ENCODE peak calls at places on chromosomes 16 and 17, in seven cellular contexts. N is LHCN-M2; Z is body of pancreas; R is neural crest cell; Q is activated CD8-positive, alpha-beta T cell treated with anti-CD3 and anti-CD28 coated beads, Interleukin-2, amount 10 ng/mL, durations not matched to agents 7 days and 5 days; H is bronchial epithelial cell; G is AG09319. D is an unnamed sample.

GRCh38 chr17:75152971-75153853 is 1.1 kb downstream of the JPT1 start:
- DNase-seq in N (peak; percentile 31), Z (peak; percentile 24), R (peak; percentile 22), Q (peak; percentile 45), H (peak; percentile 38), G (no peak), D (no peak)

GRCh38 chr16:11142951-11143740 is 112.9 kb downstream of the SOCS1 start:
- DNase-seq in N (no peak), Z (no peak), R (no peak), Q (no peak), H (no peak), G (no peak), D (no peak)

GRCh38 chr17:50206604-50207293 is 5.3 kb upstream of the COL1A1 start:
- DNase-seq in N (no peak), Z (no peak), R (peak; percentile 65), Q (no peak), H (no peak), G (no peak), D (peak; percentile 60)

GRCh38 chr16:69131749-69132423 is 502 bp downstream of the CHTF8 start:
- DNase-seq in N (peak; percentile 74), Z (peak; percentile 76), R (peak; percentile 81), Q (peak; percentile 82), H (peak; percentile 50), G (peak; percentile 54), D (peak; percentile 77)

GRCh38 chr17:21355586-21355985 is 20.6 kb upstream of the KCNJ12 start:
- DNase-seq in N (no peak), Z (no peak), R (no peak), Q (no peak), H (no peak), G (no peak), D (no peak)

GRCh38 chr16:15765880-15766279 is 90.9 kb downstream of the MYH11 start:
- DNase-seq in N (peak; percentile 61), Z (peak; percentile 38), R (peak; percentile 20), Q (peak; percentile 60), H (peak; percentile 33), G (no peak), D (peak; percentile 40)

GRCh38 chr17:80656590-80656989 is 112.0 kb downstream of the RPTOR start:
- DNase-seq in N (no peak), Z (no peak), R (no peak), Q (no peak), H (no peak), G (no peak), D (no peak)

GRCh38 chr17:66290097-66290722 is 12.2 kb upstream of the PRKCA start:
- DNase-seq in N (no peak), Z (no peak), R (no peak), Q (no peak), H (no peak), G (no peak), D (no peak)

GRCh38 chr17:2023692-2024571 is 1.2 kb downstream of the RTN4RL1 start:
- DNase-seq in N (no peak), Z (peak; percentile 73), R (no peak), Q (peak; percentile 34), H (no peak), G (no peak), D (peak; percentile 35)

GRCh38 chr17:48995332-48995870 is 1.8 kb upstream of the IGF2BP1 start:
- DNase-seq in N (no peak), Z (no peak), R (peak; percentile 36), Q (no peak), H (no peak), G (no peak), D (no peak)

GRCh38 chr16:80337786-80338185 is 203.0 kb upstream of the DYNLRB2 start:
- DNase-seq in N (no peak), Z (no peak), R (no peak), Q (no peak), H (no peak), G (no peak), D (no peak)

GRCh38 chr16:17229131-17229530 is 241.6 kb downstream of the XYLT1 start:
- DNase-seq in N (no peak), Z (no peak), R (no peak), Q (no peak), H (no peak), G (no peak), D (no peak)

GRCh38 chr17:79647456-79647915 is 36.6 kb upstream of the RBFOX3 start:
- DNase-seq in N (no peak), Z (no peak), R (no peak), Q (no peak), H (no peak), G (no peak), D (no peak)

GRCh38 chr17:705863-706262 is 8.8 kb downstream of the VPS53 start:
- DNase-seq in N (no peak), Z (no peak), R (no peak), Q (no peak), H (no peak), G (no peak), D (no peak)

GRCh38 chr17:50331085-50331791 is 14.7 kb upstream of the XYLT2 start:
- DNase-seq in N (peak; percentile 86), Z (no peak), R (no peak), Q (no peak), H (peak; percentile 91), G (peak; percentile 58), D (peak; percentile 92)

GRCh38 chr16:2968368-2968737 is 795 bp upstream of the PAQR4 start:
- DNase-seq in N (no peak), Z (no peak), R (no peak), Q (no peak), H (no peak), G (no peak), D (no peak)

GRCh38 chr16:69917739-69918138 is 33.4 kb upstream of the CLEC18A start:
- DNase-seq in N (peak; percentile 89), Z (peak; percentile 66), R (no peak), Q (no peak), H (peak; percentile 94), G (peak; percentile 73), D (peak; percentile 99)

GRCh38 chr16:70481929-70482536 is 27.6 kb downstream of the FCSK start:
- DNase-seq in N (peak; percentile 40), Z (no peak), R (no peak), Q (no peak), H (peak; percentile 29), G (no peak), D (peak; percentile 53)

GRCh38 chr17:6177941-6178694 is 107.9 kb downstream of the WSCD1 start:
- DNase-seq in N (no peak), Z (no peak), R (no peak), Q (no peak), H (no peak), G (no peak), D (no peak)

GRCh38 chr17:81991684-81992513 is 14.5 kb downstream of the ASPSCR1 start:
- DNase-seq in N (peak; percentile 78), Z (peak; percentile 92), R (peak; percentile 66), Q (no peak), H (peak; percentile 84), G (no peak), D (peak; percentile 62)

D was measured in fibroblast of the aortic adventitia.